ENCODE peak calls at places on chromosomes 16 and 17, in seven cellular contexts. L is uterus; M is heart left ventricle; X is activated CD4-positive, alpha-beta T cell treated with anti-CD3 and anti-CD28 coated beads, Interleukin-2, amount 50 U/mL, for 1 hour; V is anterior cingulate cortex; O is NCI-H345; E is effector CD4-positive, alpha-beta T cell. Y is an unnamed sample.

GRCh38 chr17:39485555-39485954 is 24.3 kb downstream of the CDK12 start:
- DNase-seq in X (no peak), O (no peak), V (no peak), M (no peak), E (no peak), L (no peak), Y (no peak)

GRCh38 chr17:49987290-49987585 is 7.8 kb downstream of the DLX3 start:
- DNase-seq in M (no peak), E (no peak), O (no peak), X (no peak), V (no peak), L (no peak), Y (peak)

GRCh38 chr17:60554377-60554788 is 28.3 kb upstream of the APPBP2 start:
- DNase-seq in X (no peak), O (no peak), L (no peak), E (no peak), V (no peak), M (no peak), Y (no peak)

GRCh38 chr17:77420804-77421634 is 280.2 kb downstream of the SEC14L1 start:
- DNase-seq in L (peak), V (no peak), M (peak), E (peak), O (peak), X (peak), Y (no peak)

GRCh38 chr17:54172654-54173316 is 350.1 kb downstream of the KIF2B start:
- DNase-seq in O (no peak), X (no peak), V (no peak), M (no peak), E (no peak), L (no peak), Y (no peak)

GRCh38 chr17:17577373-17577772 is 14.1 kb downstream of the PEMT start:
- DNase-seq in M (no peak), L (no peak), E (no peak), O (no peak), V (no peak), X (no peak), Y (no peak)

GRCh38 chr17:41824086-41824485 is 11.3 kb downstream of the FKBP10 start:
- DNase-seq in X (no peak), M (no peak), O (no peak), V (no peak), E (no peak), L (no peak), Y (no peak)

GRCh38 chr16:261031-261691 is 14.6 kb downstream of the RGS11 start:
- DNase-seq in X (no peak), M (no peak), E (no peak), O (no peak), L (no peak), V (no peak), Y (no peak)

GRCh38 chr17:77884019-77884418 is 74.5 kb upstream of the TNRC6C start:
- DNase-seq in X (peak), V (peak), E (no peak), M (peak), L (no peak), O (peak), Y (no peak)

GRCh38 chr17:65730711-65731169 is 169.3 kb upstream of the AXIN2 start:
- DNase-seq in X (no peak), E (no peak), M (no peak), O (no peak), V (no peak), L (peak), Y (no peak)

GRCh38 chr17:1713878-1714487 is 3.8 kb upstream of the TLCD2 start:
- DNase-seq in X (no peak), L (peak), V (no peak), M (no peak), O (no peak), E (no peak), Y (no peak)

GRCh38 chr16:82031116-82032084 is 3.7 kb upstream of the HSD17B2 start:
- DNase-seq in O (peak), X (no peak), M (no peak), L (no peak), V (no peak), E (no peak), Y (no peak)

GRCh38 chr17:39152134-39152884 is 872 bp upstream of the PLXDC1 start:
- DNase-seq in M (peak), O (no peak), X (peak), V (no peak), L (peak), E (peak), Y (no peak)

GRCh38 chr17:61211233-61211632 is 188.4 kb upstream of the TBX2 start:
- DNase-seq in E (no peak), X (no peak), M (no peak), L (no peak), O (no peak), V (no peak), Y (no peak)

Y was measured in chondrocyte.